ENCODE peak calls at places on chromosomes 7 and 10, in six cellular contexts. C, R, N, L, W and G are unnamed samples.

GRCh38 chr7:140723002-140723401 is 26.5 kb downstream of the NDUFB2 start:
- DNase-seq in R (no peak), W (peak), N (no peak), L (no peak), C (no peak), G (no peak)

GRCh38 chr7:109351493-109351892 is 781.8 kb downstream of the DNAJB9 start:
- DNase-seq in R (no peak), W (no peak), N (no peak), L (no peak), C (no peak), G (no peak)

GRCh38 chr7:97468491-97468890 is 263.4 kb upstream of the TAC1 start:
- DNase-seq in C (no peak), N (no peak), W (no peak), L (no peak), R (no peak), G (no peak)

GRCh38 chr10:117184296-117184695 is 13.0 kb upstream of the KCNK18 start:
- DNase-seq in C (no peak), W (no peak), R (no peak), L (no peak), N (no peak), G (no peak)

GRCh38 chr7:42611961-42612360 is 299.9 kb downstream of the C7orf25 start:
- DNase-seq in L (no peak), W (no peak), N (no peak), R (no peak), C (no peak), G (no peak)

GRCh38 chr10:11602919-11603523 is 8.4 kb downstream of the USP6NL start:
- DNase-seq in C (no peak), L (no peak), N (no peak), W (no peak), R (no peak), G (no peak)

GRCh38 chr10:75400163-75400768 is 1.3 kb downstream of the ZNF503 start:
- DNase-seq in C (no peak), L (no peak), N (no peak), R (no peak), W (no peak), G (no peak)

GRCh38 chr7:71173955-71174354 is 42.0 kb downstream of the GALNT17 start:
- DNase-seq in L (no peak), R (no peak), C (no peak), N (no peak), W (no peak), G (no peak)

GRCh38 chr7:134034652-134035051 is 92.5 kb upstream of the LRGUK start:
- DNase-seq in N (no peak), W (no peak), L (no peak), C (no peak), R (no peak), G (no peak)

GRCh38 chr10:100182281-100182680 is 3.5 kb downstream of the ERLIN1 start:
- DNase-seq in N (no peak), L (no peak), W (no peak), C (no peak), R (no peak), G (no peak)

GRCh38 chr10:101507828-101508227 is 80.2 kb downstream of the POLL start:
- DNase-seq in W (no peak), N (no peak), C (no peak), R (no peak), L (no peak), G (no peak)

GRCh38 chr10:100357073-100357858 is 10.2 kb downstream of the SCD start:
- DNase-seq in N (no peak), L (no peak), W (no peak), R (peak), C (no peak), G (no peak)

GRCh38 chr7:138169441-138169851 is 93.2 kb downstream of the AKR1D1 start:
- DNase-seq in R (peak), C (no peak), W (no peak), L (no peak), N (no peak), G (no peak)

GRCh38 chr7:13687500-13687899 is 302.0 kb downstream of the ETV1 start:
- DNase-seq in W (no peak), L (no peak), R (no peak), N (no peak), C (no peak), G (no peak)

GRCh38 chr7:108805808-108806397 is 236.2 kb downstream of the DNAJB9 start:
- DNase-seq in R (peak), N (peak), W (no peak), C (peak), L (peak), G (no peak)

GRCh38 chr7:7349156-7349555 is 166.8 kb downstream of the C1GALT1 start:
- DNase-seq in R (no peak), N (no peak), C (no peak), L (no peak), W (no peak), G (no peak)

GRCh38 chr7:111763221-111763791 is 201.0 kb upstream of the IMMP2L start:
- DNase-seq in N (no peak), W (no peak), C (peak), R (peak), L (peak), G (no peak)

GRCh38 chr7:2260820-2261219 is 18.8 kb downstream of the NUDT1 start:
- DNase-seq in N (peak), R (no peak), W (no peak), L (no peak), C (no peak), G (no peak)

GRCh38 chr7:140375808-140376730 is 22.3 kb downstream of the SLC37A3 start:
- DNase-seq in C (no peak), N (no peak), L (no peak), W (peak), R (no peak), G (no peak)

GRCh38 chr7:47635091-47636090 is 53.5 kb upstream of the TNS3 start:
- DNase-seq in W (no peak), L (no peak), R (peak), C (no peak), N (peak), G (no peak)

GRCh38 chr7:138097064-138097741 is 20.9 kb downstream of the AKR1D1 start:
- DNase-seq in W (no peak), R (peak), N (peak), C (peak), L (peak), G (no peak)

GRCh38 chr10:12534824-12535223 is 185.5 kb downstream of the CAMK1D start:
- DNase-seq in R (peak), N (peak), L (no peak), C (no peak), W (no peak), G (no peak)

GRCh38 chr10:13745271-13745670 is 158.5 kb downstream of the PRPF18 start:
- DNase-seq in W (no peak), C (no peak), L (no peak), N (no peak), R (no peak), G (no peak)

GRCh38 chr7:12210179-12211053 is 678 bp upstream of the TMEM106B start:
- DNase-seq in W (no peak), C (peak), L (no peak), R (no peak), N (peak), G (no peak)

GRCh38 chr7:116377721-116378120 is 121.8 kb upstream of the CAV2 start:
- DNase-seq in W (no peak), N (no peak), L (no peak), C (peak), R (no peak), G (no peak)
- TF ChIP-seq CTCF in W (no peak), N (no peak), L (no peak), C (no peak), R (peak), G (no peak)

GRCh38 chr10:87799860-87800259 is 18.2 kb downstream of the ATAD1 start:
- DNase-seq in N (no peak), W (no peak), R (no peak), L (no peak), C (no peak), G (no peak)

GRCh38 chr10:87803831-87804230 is 14.2 kb downstream of the ATAD1 start:
- DNase-seq in C (no peak), R (no peak), N (no peak), W (no peak), L (no peak), G (no peak)

GRCh38 chr10:87803328-87803727 is 14.7 kb downstream of the ATAD1 start:
- DNase-seq in W (no peak), R (no peak), L (no peak), C (no peak), N (no peak), G (no peak)

GRCh38 chr10:87804939-87805569 is 13.0 kb downstream of the ATAD1 start:
- DNase-seq in W (no peak), L (no peak), N (no peak), R (no peak), C (no peak), G (no peak)
- TF ChIP-seq CTCF in W (no peak), L (no peak), N (no peak), R (no peak), C (no peak), G (no peak)

GRCh38 chr10:70910486-70911350 is 22.4 kb upstream of the PCBD1 start:
- DNase-seq in C (no peak), W (no peak), R (no peak), L (no peak), N (no peak), G (no peak)

GRCh38 chr10:70906953-70907618 is 18.7 kb upstream of the PCBD1 start:
- DNase-seq in L (no peak), R (no peak), C (no peak), N (no peak), W (no peak), G (no peak)

GRCh38 chr10:70907619-70908425 is 19.5 kb upstream of the PCBD1 start:
- DNase-seq in R (no peak), C (no peak), L (no peak), N (no peak), W (no peak), G (no peak)

GRCh38 chr10:70909326-70909935 is 21.1 kb upstream of the PCBD1 start:
- DNase-seq in N (no peak), R (no peak), C (peak), L (no peak), W (no peak), G (no peak)

DNA sequence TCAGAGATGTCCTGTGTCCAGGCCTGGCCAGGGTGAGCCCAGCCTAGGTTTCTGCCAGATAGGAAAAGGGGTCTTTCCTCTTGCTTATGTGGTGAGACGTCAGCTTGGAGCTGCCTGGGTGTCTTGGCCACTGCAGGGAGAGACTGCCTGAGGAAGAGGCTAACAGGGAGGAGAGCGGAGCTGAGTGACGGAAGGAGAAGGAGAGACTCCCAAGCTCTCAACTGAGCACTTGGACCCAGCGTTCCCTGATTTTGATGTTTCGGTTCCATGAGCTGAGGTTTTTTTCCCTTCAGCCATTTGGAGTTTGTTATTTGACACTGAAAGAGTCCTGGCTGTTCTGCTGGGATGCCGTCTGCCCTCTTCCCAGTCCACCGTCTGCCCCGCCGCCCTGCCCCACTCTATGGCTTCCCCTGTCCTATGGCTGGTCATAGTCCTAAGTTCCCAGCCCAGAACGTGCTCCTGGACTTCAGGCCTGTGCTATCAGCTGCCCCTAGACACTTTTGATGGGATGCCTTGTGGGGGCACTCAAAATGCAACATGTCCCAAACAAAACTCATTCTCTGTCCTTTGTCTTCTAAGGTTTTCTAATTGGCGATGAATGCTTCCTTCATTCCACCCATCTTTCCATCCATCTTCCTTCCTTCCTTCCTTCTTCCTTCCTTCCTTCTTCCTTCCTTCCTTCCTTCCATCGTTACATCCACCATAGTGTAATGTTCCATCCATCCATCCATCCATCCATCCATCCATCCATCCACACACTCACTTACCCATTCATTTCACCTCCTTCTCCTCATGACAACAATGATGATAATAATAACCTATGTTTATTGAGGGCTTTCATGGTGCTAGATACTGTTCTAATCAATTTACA is 20.3 kb upstream of the PCBD1 start:
- DNase-seq in R (no peak), N (no peak), L (no peak), W (no peak), C (no peak), G (no peak)
- TF ChIP-seq CTCF in R (no peak), N (no peak), L (no peak), W (no peak), C (no peak), G (no peak)

DNA sequence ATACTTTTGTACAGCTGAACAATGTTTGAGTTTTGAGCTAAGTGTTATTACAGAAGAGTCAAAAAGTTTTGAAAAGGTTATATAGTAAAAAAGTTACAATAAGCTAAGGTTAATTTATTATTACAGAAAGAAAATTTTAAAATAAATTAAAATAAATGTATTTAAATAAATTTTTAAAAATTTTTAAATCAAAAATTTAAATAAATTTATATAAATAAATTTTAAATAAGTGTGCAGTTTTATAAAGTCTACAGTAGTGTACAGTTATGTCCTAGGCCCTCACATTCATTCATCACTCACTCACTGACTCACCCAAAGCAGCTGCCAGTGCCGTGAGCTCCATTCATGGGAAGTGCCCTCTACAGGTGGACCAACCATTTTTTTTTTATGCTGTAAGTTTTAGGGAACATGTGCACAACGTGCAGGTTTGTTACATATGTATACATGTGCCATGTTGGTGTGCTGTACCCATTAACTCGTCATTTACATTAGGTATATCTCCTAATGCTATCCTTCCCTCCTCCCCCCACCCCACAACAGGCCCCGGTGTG is 462.9 kb upstream of the ZMIZ1 start:
- DNase-seq in N (peak), L (peak), R (peak), C (no peak), W (no peak), G (no peak)
- TF ChIP-seq CTCF in N (peak), L (peak), R (peak), C (peak), W (no peak), G (no peak)

GRCh38 chr10:108250954-108251620 is 1086.6 kb upstream of the SORCS1 start:
- DNase-seq in C (no peak), N (no peak), L (no peak), R (no peak), W (no peak), G (no peak)

GRCh38 chr10:108244443-108245228 is 1080.1 kb upstream of the SORCS1 start:
- DNase-seq in L (no peak), W (no peak), N (no peak), R (peak), C (no peak), G (no peak)

GRCh38 chr10:108254089-108254488 is 1089.6 kb upstream of the SORCS1 start:
- DNase-seq in L (no peak), N (no peak), C (no peak), W (no peak), R (no peak), G (no peak)

GRCh38 chr10:108249940-108250339 is 1085.4 kb upstream of the SORCS1 start:
- DNase-seq in C (peak), W (no peak), L (peak), R (peak), N (no peak), G (no peak)
- TF ChIP-seq CTCF in C (peak), W (no peak), L (peak), R (peak), N (no peak), G (no peak)

GRCh38 chr7:15370441-15370840 is 191.4 kb downstream of the AGMO start:
- DNase-seq in N (no peak), W (no peak), R (no peak), C (no peak), L (no peak), G (no peak)

GRCh38 chr7:15368653-15369052 is 193.2 kb downstream of the AGMO start:
- DNase-seq in N (no peak), R (no peak), W (no peak), L (no peak), C (no peak), G (no peak)

GRCh38 chr7:15367897-15368296 is 193.9 kb downstream of the AGMO start:
- DNase-seq in N (no peak), L (no peak), R (no peak), W (no peak), C (no peak), G (no peak)
- TF ChIP-seq CTCF in N (no peak), L (no peak), R (no peak), W (no peak), C (no peak), G (no peak)

GRCh38 chr7:29946428-29947186 is 43.0 kb downstream of the SCRN1 start:
- DNase-seq in R (peak), W (no peak), L (peak), N (peak), C (peak), G (no peak)
- TF ChIP-seq CTCF in R (peak), W (no peak), L (peak), N (peak), C (peak), G (no peak)